ENCODE peak calls at places on chromosomes 16 and 17, in four cellular contexts. I is heart left ventricle, O is fibroblast of lung, N is GM23338. K is an unnamed sample.

GRCh38 chr17:31310877-31311276 is 3.0 kb downstream of the EVI2B start:
- DNase-seq in I (no peak), N (no peak), O (no peak), K (no peak)

GRCh38 chr17:40168262-40168832 is 8.9 kb upstream of the RAPGEFL1 start:
- DNase-seq in N (peak; percentile 92), O (peak; percentile 78), I (no peak), K (peak; percentile 65)

GRCh38 chr16:51193879-51194278 is 42.8 kb upstream of the SALL1 start:
- DNase-seq in N (no peak), O (no peak), I (no peak), K (no peak)

GRCh38 chr17:76992911-76993310 is 124.7 kb downstream of the MGAT5B start:
- DNase-seq in N (no peak), O (no peak), I (no peak), K (no peak)

GRCh38 chr17:18332909-18333489 is 17.9 kb downstream of the SMCR8 start:
- DNase-seq in O (no peak), I (no peak), N (no peak), K (no peak)

GRCh38 chr17:65228734-65229390 is 91.7 kb downstream of the RGS9 start:
- DNase-seq in I (no peak), N (no peak), O (peak; percentile 91), K (peak; percentile 24)

GRCh38 chr17:62671553-62671952 is 44.1 kb downstream of the MRC2 start:
- DNase-seq in I (no peak), O (peak; percentile 17), N (no peak), K (no peak)

GRCh38 chr17:17745476-17746455 is 64.5 kb downstream of the RAI1 start:
- DNase-seq in I (no peak), O (no peak), N (no peak), K (no peak)

GRCh38 chr17:44348234-44348987 is 3.3 kb downstream of the GRN start:
- DNase-seq in N (no peak), I (peak; percentile 60), O (peak; percentile 33), K (peak; percentile 43)

GRCh38 chr16:9919460-9919859 is 262.8 kb downstream of the GRIN2A start:
- DNase-seq in I (no peak), O (no peak), N (no peak), K (no peak)

GRCh38 chr17:1643999-1644492 is 1.5 kb downstream of the SCARF1 start:
- DNase-seq in N (no peak), O (peak; percentile 28), I (peak; percentile 55), K (no peak)

GRCh38 chr17:17805575-17805974 is 31.2 kb downstream of the SREBF1 start:
- DNase-seq in O (peak; percentile 49), N (no peak), I (peak; percentile 68), K (no peak)

GRCh38 chr17:14133104-14133503 is 63.8 kb downstream of the COX10 start:
- DNase-seq in O (no peak), I (no peak), N (no peak), K (no peak)

GRCh38 chr17:31537558-31537957 is 146.1 kb downstream of the RAB11FIP4 start:
- DNase-seq in I (no peak), O (peak; percentile 63), N (no peak), K (peak; percentile 17)

GRCh38 chr17:16940116-16940881 is 31.6 kb downstream of the TNFRSF13B start:
- DNase-seq in I (no peak), O (no peak), N (peak; percentile 58), K (no peak)

GRCh38 chr16:5222770-5223169 is 125.2 kb upstream of the EEF2KMT start:
- DNase-seq in I (no peak), N (no peak), O (no peak), K (no peak)

GRCh38 chr16:15427648-15428239 is 6.6 kb upstream of the BMERB1 start:
- DNase-seq in O (peak; percentile 81), N (peak; percentile 48), I (peak; percentile 69), K (peak; percentile 82)

GRCh38 chr16:17447273-17447672 is 23.5 kb downstream of the XYLT1 start:
- DNase-seq in O (no peak), I (no peak), N (no peak), K (no peak)

GRCh38 chr16:82801361-82801760 is 174.6 kb downstream of the CDH13 start:
- DNase-seq in N (no peak), O (peak; percentile 72), I (no peak), K (peak; percentile 6)

GRCh38 chr16:49280861-49281331 is 742 bp downstream of the CBLN1 start:
- DNase-seq in O (no peak), I (no peak), N (no peak), K (no peak)

GRCh38 chr16:57700801-57701551 is 6.4 kb downstream of the DRC7 start:
- DNase-seq in N (no peak), O (no peak), I (no peak), K (no peak)

GRCh38 chr16:16120044-16120381 is 103.3 kb downstream of the ABCC6 start:
- DNase-seq in N (no peak), O (no peak), I (no peak), K (no peak)

GRCh38 chr16:30184430-30185140 is 1.2 kb downstream of the CORO1A start:
- DNase-seq in I (peak; percentile 60), N (peak; percentile 6), O (no peak), K (no peak)

GRCh38 chr17:57527437-57528083 is 217.5 kb downstream of the CCDC182 start:
- DNase-seq in O (no peak), N (peak; percentile 48), I (no peak), K (no peak)

GRCh38 chr17:64459284-64459747 is 10.4 kb downstream of the MILR1 start:
- DNase-seq in I (no peak), O (peak; percentile 86), N (no peak), K (peak; percentile 61)

GRCh38 chr17:20095366-20096080 is 86.4 kb downstream of the SPECC1 start:
- DNase-seq in N (peak; percentile 82), O (peak; percentile 44), I (peak; percentile 89), K (peak; percentile 32)

GRCh38 chr16:89442588-89442987 is 47.8 kb downstream of the ANKRD11 start:
- DNase-seq in O (no peak), N (no peak), I (peak; percentile 56), K (no peak)
- H3K4me3 ChIP-seq in O (no peak overlapping the region), N (peak overlapping the region; percentile 13), I (no peak overlapping the region), K (no peak overlapping the region)

DNA sequence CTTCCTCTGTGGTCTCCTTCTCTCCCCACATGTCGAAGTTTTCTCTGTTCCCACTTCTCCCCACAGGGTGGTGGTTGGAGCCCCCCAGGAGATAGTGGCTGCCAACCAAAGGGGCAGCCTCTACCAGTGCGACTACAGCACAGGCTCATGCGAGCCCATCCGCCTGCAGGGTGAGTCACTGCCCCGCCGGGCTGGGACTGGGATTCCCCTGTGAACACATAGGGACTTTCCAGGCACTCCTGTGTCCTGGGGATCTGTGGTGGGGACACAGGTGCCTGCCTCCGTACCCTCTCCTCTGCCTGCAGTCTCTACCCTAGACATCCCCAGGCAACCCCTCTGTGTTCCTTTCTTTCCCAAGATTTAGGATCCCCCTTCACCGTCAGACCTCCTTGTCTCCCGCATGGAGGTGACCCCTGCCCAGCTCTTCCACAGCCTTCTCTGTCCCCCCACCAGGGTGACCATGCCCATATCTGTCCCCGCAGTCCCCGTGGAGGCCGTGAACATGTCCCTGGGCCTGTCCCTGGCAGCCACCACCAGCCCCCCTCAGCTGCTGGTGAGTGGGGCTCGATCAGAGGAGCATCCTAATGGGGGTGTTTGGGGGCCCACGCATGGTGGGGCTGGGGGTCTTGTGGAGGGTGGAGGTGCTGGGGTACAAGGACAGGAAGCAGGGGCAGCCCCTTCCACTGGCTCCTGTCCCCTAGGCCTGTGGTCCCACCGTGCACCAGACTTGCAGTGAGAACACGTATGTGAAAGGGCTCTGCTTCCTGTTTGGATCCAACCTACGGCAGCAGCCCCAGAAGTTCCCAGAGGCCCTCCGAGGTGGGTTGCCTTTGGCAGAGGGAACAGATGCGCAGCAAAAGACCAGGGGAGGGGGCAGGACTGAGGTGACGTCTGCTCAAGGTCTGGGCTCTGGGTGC is 5.8 kb downstream of the ITGAM start:
- DNase-seq in N (peak; percentile 40), O (peak; percentile 16), I (no peak), K (no peak)
- TF ChIP-seq CTCF in N (peak; percentile 18), O (no peak), I (no peak), K (no peak)

GRCh38 chr17:4565209-4566141 is 5.1 kb upstream of the GGT6 start:
- DNase-seq in O (peak; percentile 68), N (peak; percentile 95), I (peak; percentile 75), K (peak; percentile 70)
- H3K4me3 ChIP-seq in O (no peak overlapping the region), N (no peak overlapping the region), I (no peak overlapping the region), K (no peak overlapping the region)

GRCh38 chr16:60091479-60091878 is 1357.4 kb upstream of the GOT2 start:
- DNase-seq in O (peak; percentile 16), I (no peak), N (no peak), K (no peak)

GRCh38 chr16:60087530-60087929 is 1353.4 kb upstream of the GOT2 start:
- DNase-seq in N (no peak), O (no peak), I (no peak), K (no peak)

DNA sequence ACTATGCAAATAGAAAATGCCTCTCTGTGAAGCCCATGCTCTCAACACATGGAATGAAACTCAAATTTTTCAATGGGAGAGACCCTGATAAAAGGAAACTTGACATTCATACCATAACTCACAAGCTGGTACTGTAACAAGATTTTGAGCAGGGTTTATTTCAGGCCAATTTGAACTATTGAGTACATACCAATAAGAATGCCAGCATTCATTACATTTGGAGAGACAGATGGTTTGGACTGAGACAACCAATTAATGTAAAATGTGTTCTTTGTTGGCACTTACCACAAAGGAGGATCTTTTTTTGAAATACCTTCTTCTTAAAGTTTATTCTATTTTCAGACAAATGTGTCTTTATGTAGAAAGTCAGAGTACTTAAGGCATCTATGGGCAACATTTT is 1357.0 kb upstream of the GOT2 start:
- DNase-seq in O (no peak), N (no peak), I (no peak), K (no peak)
- TF ChIP-seq CTCF in O (no peak), N (no peak), I (no peak), K (no peak)

GRCh38 chr16:56048425-56049100 is 142.7 kb upstream of the GNAO1 start:
- DNase-seq in I (no peak), N (no peak), O (no peak), K (no peak)
- H3K4me3 ChIP-seq in I (no peak overlapping the region), N (no peak overlapping the region), O (no peak overlapping the region), K (no peak overlapping the region)

GRCh38 chr17:42723636-42724035 is 21.2 kb downstream of the EZH1 start:
- DNase-seq in O (no peak), I (no peak), N (no peak), K (no peak)

GRCh38 chr17:42725143-42725542 is 19.7 kb downstream of the EZH1 start:
- DNase-seq in I (no peak), N (no peak), O (no peak), K (no peak)

DNA sequence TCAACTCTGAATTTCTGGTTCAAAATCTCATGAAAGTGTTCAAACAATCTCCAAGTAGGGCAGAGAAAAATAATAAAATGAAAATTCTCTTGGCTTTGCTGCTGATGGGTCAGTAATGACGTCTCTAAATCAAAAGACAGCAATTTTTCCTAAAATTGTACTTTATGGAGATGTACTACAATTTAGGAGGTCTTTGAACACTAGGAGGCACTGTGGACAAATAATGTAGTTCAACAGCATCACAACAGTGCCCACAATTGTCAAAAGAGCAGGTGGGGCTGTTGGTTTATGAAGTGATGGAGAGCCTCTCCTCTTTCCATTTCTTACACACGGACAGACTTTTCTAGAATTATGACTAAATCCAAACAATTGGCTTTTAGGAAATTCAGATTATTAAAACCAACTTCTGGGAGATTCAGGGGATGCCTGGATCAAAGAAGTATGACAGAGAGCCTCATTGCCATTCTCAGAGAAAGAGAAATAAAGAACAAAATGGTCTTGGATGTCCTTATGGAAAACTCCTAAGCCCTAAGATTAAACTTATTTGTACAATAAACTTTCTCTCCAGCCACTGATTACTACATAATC is 23.8 kb downstream of the EZH1 start:
- DNase-seq in I (no peak), O (peak; percentile 53), N (peak; percentile 87), K (peak; percentile 69)
- TF ChIP-seq CTCF in I (peak; percentile 75), O (peak; percentile 67), N (peak; percentile 74), K (peak; percentile 64)